ENCODE peak calls at places on chromosomes 5 and 9, in seven cellular contexts. F, E, R, X, P, N and T are unnamed samples.

GRCh38 chr5:39542511-39542910 is 117.7 kb upstream of the DAB2 start:
- DNase-seq in E (no peak), F (no peak), R (no peak), X (no peak), P (no peak), N (no peak), T (no peak)

GRCh38 chr9:4984171-4984570 is 901 bp upstream of the JAK2 start:
- DNase-seq in F (peak; percentile 47), P (no peak), N (no peak), E (no peak), X (no peak), R (no peak), T (no peak)

GRCh38 chr9:111957856-111958631 is 61.4 kb downstream of the UGCG start:
- DNase-seq in E (peak; percentile 85), N (peak; percentile 14), X (peak; percentile 99), P (peak; percentile 95), F (peak; percentile 90), R (no peak), T (peak; percentile 97)

GRCh38 chr9:113187935-113188595 is 33.0 kb downstream of the FKBP15 start:
- DNase-seq in P (peak; percentile 95), X (peak; percentile 94), E (peak; percentile 35), R (no peak), N (peak; percentile 25), F (peak; percentile 88), T (peak; percentile 94)

GRCh38 chr5:138722518-138722917 is 30.7 kb upstream of the CTNNA1 start:
- DNase-seq in E (no peak), P (no peak), F (no peak), X (no peak), N (no peak), R (no peak), T (no peak)

GRCh38 chr9:5326893-5327548 is 12.7 kb downstream of the RLN1 start:
- DNase-seq in F (no peak), X (peak; percentile 7), R (no peak), E (no peak), P (peak; percentile 34), N (no peak), T (no peak)

GRCh38 chr9:106482733-106483132 is 380.2 kb upstream of the ZNF462 start:
- DNase-seq in E (peak; percentile 56), P (peak; percentile 5), N (no peak), R (no peak), F (no peak), X (peak; percentile 30), T (no peak)

GRCh38 chr9:105132576-105132975 is 111.9 kb upstream of the SLC44A1 start:
- DNase-seq in R (no peak), N (no peak), P (peak; percentile 87), E (no peak), F (peak; percentile 96), X (peak; percentile 97), T (peak; percentile 90)

GRCh38 chr9:101458955-101459631 is 23.5 kb upstream of the ALDOB start:
- DNase-seq in F (peak; percentile 80), N (no peak), E (peak; percentile 84), R (peak; percentile 76), P (peak; percentile 81), X (peak; percentile 66), T (peak; percentile 80)

GRCh38 chr5:54520438-54520846 is 2.9 kb downstream of the SNX18 start:
- DNase-seq in N (no peak), E (no peak), X (peak; percentile 62), R (no peak), P (peak; percentile 52), F (no peak), T (no peak)

GRCh38 chr9:109320734-109321448 is at the start of gene EPB41L4B:
- DNase-seq in P (peak; percentile 90), X (peak; percentile 75), N (peak; percentile 32), R (peak; percentile 91), F (peak; percentile 48), E (peak; percentile 19), T (peak; percentile 57)

GRCh38 chr9:125409637-125410521 is 148.3 kb downstream of the GAPVD1 start:
- DNase-seq in F (peak; percentile 17), X (peak; percentile 69), N (no peak), E (peak; percentile 24), R (peak; percentile 79), P (no peak), T (peak; percentile 40)

GRCh38 chr5:56862909-56863308 is 46.5 kb upstream of the SETD9 start:
- DNase-seq in R (no peak), F (no peak), X (no peak), E (no peak), P (no peak), N (no peak), T (no peak)

GRCh38 chr5:178398856-178399722 is 166.5 kb upstream of the PHYKPL start:
- DNase-seq in X (no peak), F (no peak), R (peak; percentile 68), N (no peak), E (no peak), P (no peak), T (no peak)

GRCh38 chr5:79416499-79416898 is 97.4 kb downstream of the HOMER1 start:
- DNase-seq in P (peak; percentile 68), X (no peak), F (no peak), E (peak; percentile 17), R (peak; percentile 2), N (no peak), T (peak; percentile 1)

GRCh38 chr9:87862536-87863268 is 20.0 kb upstream of the SPATA31E1 start:
- DNase-seq in N (no peak), E (no peak), R (no peak), X (peak; percentile 87), P (peak; percentile 88), F (peak; percentile 75), T (peak; percentile 84)

GRCh38 chr5:4375640-4376039 is 764.5 kb upstream of the ADAMTS16 start:
- DNase-seq in E (no peak), F (no peak), X (no peak), P (no peak), R (no peak), N (no peak), T (no peak)

GRCh38 chr9:123927625-123928308 is 2.2 kb downstream of the DENND1A start:
- DNase-seq in R (no peak), X (no peak), E (no peak), N (no peak), P (peak; percentile 57), F (peak; percentile 27), T (no peak)

GRCh38 chr9:120583958-120584369 is 4.0 kb upstream of the CDK5RAP2 start:
- DNase-seq in E (peak; percentile 79), F (peak; percentile 85), X (peak; percentile 93), N (no peak), R (peak; percentile 62), P (peak; percentile 93), T (peak; percentile 90)

GRCh38 chr5:177474094-177474493 is 660 bp upstream of the DBN1 start:
- DNase-seq in P (peak; percentile 24), X (peak; percentile 50), F (no peak), N (no peak), R (no peak), E (no peak), T (peak; percentile 14)

GRCh38 chr9:125784286-125785049 is 37.3 kb downstream of the PBX3 start:
- DNase-seq in N (no peak), F (peak; percentile 48), X (peak; percentile 69), R (no peak), E (no peak), P (peak; percentile 36), T (peak; percentile 24)

GRCh38 chr5:37553720-37554402 is 174.7 kb downstream of the WDR70 start:
- DNase-seq in X (peak; percentile 79), E (no peak), N (no peak), P (peak; percentile 80), R (no peak), F (peak; percentile 30), T (peak; percentile 68)

GRCh38 chr9:108761530-108762347 is 94.0 kb downstream of the ACTL7B start:
- DNase-seq in R (peak; percentile 69), F (peak; percentile 29), N (no peak), X (peak; percentile 25), P (peak; percentile 80), E (peak; percentile 51), T (peak; percentile 54)

GRCh38 chr5:77129386-77129785 is 42.3 kb upstream of the ZBED3 start:
- DNase-seq in E (no peak), X (no peak), N (no peak), R (peak; percentile 46), P (peak; percentile 24), F (peak; percentile 31), T (peak; percentile 39)
- TF ChIP-seq CTCF in E (peak; percentile 60), X (peak; percentile 55), N (peak; percentile 32), R (peak; percentile 62), P (peak; percentile 66), F (peak; percentile 79), T (peak; percentile 75)

DNA sequence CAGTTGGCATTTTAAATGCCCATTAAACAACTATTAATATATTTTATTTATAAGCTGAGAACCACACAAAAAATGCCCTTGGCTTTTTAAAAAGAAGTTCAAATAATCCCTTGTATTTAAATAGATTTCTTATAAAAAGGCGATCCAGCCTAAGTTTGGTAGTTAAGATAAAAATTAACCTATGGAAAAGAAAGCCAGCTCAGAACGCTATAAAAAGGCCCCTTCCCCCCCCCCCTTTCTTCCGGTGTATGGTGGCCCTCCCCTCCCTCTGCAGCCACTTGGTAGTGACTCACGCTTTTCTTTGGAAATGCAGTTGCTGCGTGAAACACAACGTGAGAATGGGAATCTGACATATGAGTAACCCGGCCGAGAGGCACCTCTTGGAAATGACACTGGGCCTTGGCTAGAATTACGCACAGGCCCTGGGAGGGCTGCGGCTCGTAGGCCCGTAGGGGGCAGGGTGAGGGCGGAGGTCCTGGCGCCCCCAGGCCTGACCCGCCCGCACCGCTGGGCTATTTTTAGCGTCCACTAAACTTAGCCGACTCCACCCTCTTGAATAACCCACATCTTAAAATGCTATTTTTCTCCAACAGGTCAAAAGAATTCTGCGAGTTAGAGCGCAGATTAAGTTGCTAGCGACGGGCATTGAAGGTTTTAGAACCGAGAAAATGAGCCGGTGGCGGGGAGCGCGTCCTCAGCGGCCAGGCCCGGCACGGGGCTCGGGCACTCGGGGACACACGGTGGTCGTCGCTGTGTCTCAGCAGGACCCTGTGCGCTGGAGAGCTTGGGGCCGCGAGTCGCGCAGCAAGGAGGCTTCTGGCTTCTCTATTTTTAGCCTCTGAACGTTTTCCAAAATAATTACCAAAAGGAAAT is 168.7 kb downstream of the AUH start:
- DNase-seq in X (peak; percentile 99), N (peak; percentile 90), E (peak; percentile 98), R (peak; percentile 75), P (peak; percentile 99), F (peak; percentile 99), T (peak; percentile 99)
- TF ChIP-seq CTCF in X (no peak), N (no peak), E (no peak), R (peak; percentile 29), P (no peak), F (peak; percentile 27), T (peak; percentile 36)

GRCh38 chr5:110913221-110913620 is 158.3 kb upstream of the TSLP start:
- DNase-seq in R (no peak), E (no peak), P (no peak), N (no peak), X (no peak), F (no peak), T (no peak)

GRCh38 chr5:110916373-110917049 is 155.0 kb upstream of the TSLP start:
- DNase-seq in P (peak; percentile 93), N (no peak), F (peak; percentile 91), R (no peak), E (peak; percentile 75), X (peak; percentile 95), T (peak; percentile 93)

GRCh38 chr5:110918683-110919082 is 152.8 kb upstream of the TSLP start:
- DNase-seq in P (no peak), N (no peak), E (no peak), R (no peak), F (no peak), X (no peak), T (no peak)

GRCh38 chr5:110917161-110917875 is 154.2 kb upstream of the TSLP start:
- DNase-seq in E (no peak), F (peak; percentile 29), P (peak; percentile 64), N (no peak), X (peak; percentile 89), R (no peak), T (peak; percentile 24)
- TF ChIP-seq CTCF in E (no peak), F (no peak), P (no peak), N (no peak), X (no peak), R (no peak), T (no peak)

GRCh38 chr5:116272281-116272941 is 187.6 kb downstream of the COMMD10 start:
- DNase-seq in R (no peak), E (no peak), X (peak; percentile 74), N (no peak), F (peak; percentile 37), P (peak; percentile 66), T (no peak)
- TF ChIP-seq CTCF in R (no peak), E (no peak), X (peak; percentile 34), N (no peak), F (peak; percentile 61), P (no peak), T (no peak)